ENCODE peak calls at places on chromosomes 6 and 20, in seven cellular contexts. S is mesendoderm, V is mesenchymal stem cell, C is H9, Q is IMR-90, X is H1, J is neuronal stem cell. D is an unnamed sample. For H3K79me1, the result is how much of the 10 kb centered on the place peaks cover.

GRCh38 chr6:109687271-109687721 is 3.7 kb downstream of the AK9 start:
- DNase-seq in C (no peak), J (no peak), S (no peak), Q (peak), V (peak), X (no peak), D (no peak)

GRCh38 chr6:98325366-98325765 is 509.0 kb upstream of the POU3F2 start:
- DNase-seq in S (no peak), Q (no peak), V (no peak), C (no peak), X (no peak), J (no peak), D (no peak)

GRCh38 chr20:22456109-22456508 is 128.3 kb downstream of the FOXA2 start:
- DNase-seq in V (no peak), S (peak), Q (no peak), J (peak), C (peak), X (no peak), D (no peak)

GRCh38 chr6:111854683-111855082 is 18.6 kb downstream of the FYN start:
- DNase-seq in C (no peak), J (no peak), X (no peak), V (peak), Q (peak), S (no peak), D (no peak)

GRCh38 chr6:105014448-105014847 is 57.5 kb downstream of the LIN28B start:
- DNase-seq in J (no peak), C (peak), S (no peak), V (no peak), X (no peak), Q (no peak), D (no peak)

GRCh38 chr20:45918182-45918737 is 6.3 kb upstream of the PLTP start:
- DNase-seq in Q (peak), X (no peak), S (no peak), J (no peak), C (no peak), V (peak), D (no peak)

GRCh38 chr6:133705071-133705470 is 183.8 kb upstream of the TCF21 start:
- DNase-seq in V (no peak), Q (peak), X (no peak), J (no peak), S (no peak), C (no peak), D (no peak)

GRCh38 chr6:31822038-31822821 is 5.3 kb upstream of the HSPA1B start:
- DNase-seq in C (peak), S (peak), J (peak), Q (peak), X (peak), V (peak), D (peak)

GRCh38 chr6:53887318-53887717 is 92.5 kb downstream of the LRRC1 start:
- DNase-seq in X (no peak), V (no peak), S (no peak), C (no peak), J (no peak), Q (no peak), D (no peak)

DNA sequence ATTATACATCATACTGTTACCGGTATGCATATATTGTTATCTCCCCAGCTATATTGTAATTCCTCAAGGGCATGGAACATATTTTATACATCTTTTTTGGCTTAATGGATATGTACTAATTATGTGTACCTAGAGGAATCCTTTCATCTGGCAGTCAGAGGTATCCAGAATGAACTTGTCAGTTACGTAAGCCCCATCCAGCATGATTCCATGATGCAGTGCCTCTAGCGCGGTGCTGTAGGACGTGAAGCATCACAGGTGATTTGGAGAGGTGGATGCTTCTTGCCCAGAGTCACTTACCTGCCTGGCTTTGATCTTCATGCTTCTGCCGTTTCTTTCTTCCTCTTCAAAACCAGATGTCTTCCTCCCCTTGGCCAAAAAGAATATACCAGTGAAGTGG is 159.1 kb downstream of the UST start:
- DNase-seq in S (no peak), J (no peak), Q (no peak), V (no peak), X (no peak), C (no peak), D (no peak)
- H3K79me1 ChIP-seq in S (under half), J (under half), Q (under half), V (under half), X (under half), C (under half), D (under half)

GRCh38 chr6:159117031-159117430 is 52.2 kb upstream of the FNDC1 start:
- DNase-seq in V (no peak), C (no peak), J (no peak), Q (peak), S (no peak), X (no peak), D (peak)
- H3K27ac ChIP-seq in V (no peak), C (no peak), J (no peak), Q (no peak), S (no peak), X (no peak), D (no peak)

GRCh38 chr6:122116912-122117663 is 282.4 kb upstream of the HSF2 start:
- DNase-seq in Q (no peak), X (no peak), S (no peak), V (no peak), J (no peak), C (no peak), D (no peak)

GRCh38 chr6:122116105-122116504 is 283.3 kb upstream of the HSF2 start:
- DNase-seq in V (no peak), S (no peak), J (no peak), Q (no peak), X (no peak), C (no peak), D (no peak)

GRCh38 chr6:122118945-122119506 is 280.4 kb upstream of the HSF2 start:
- DNase-seq in S (no peak), J (no peak), X (no peak), V (no peak), Q (no peak), C (no peak), D (no peak)

GRCh38 chr6:122109075-122109474 is 290.4 kb upstream of the HSF2 start:
- DNase-seq in Q (no peak), X (no peak), C (no peak), V (no peak), J (no peak), S (no peak), D (no peak)

DNA sequence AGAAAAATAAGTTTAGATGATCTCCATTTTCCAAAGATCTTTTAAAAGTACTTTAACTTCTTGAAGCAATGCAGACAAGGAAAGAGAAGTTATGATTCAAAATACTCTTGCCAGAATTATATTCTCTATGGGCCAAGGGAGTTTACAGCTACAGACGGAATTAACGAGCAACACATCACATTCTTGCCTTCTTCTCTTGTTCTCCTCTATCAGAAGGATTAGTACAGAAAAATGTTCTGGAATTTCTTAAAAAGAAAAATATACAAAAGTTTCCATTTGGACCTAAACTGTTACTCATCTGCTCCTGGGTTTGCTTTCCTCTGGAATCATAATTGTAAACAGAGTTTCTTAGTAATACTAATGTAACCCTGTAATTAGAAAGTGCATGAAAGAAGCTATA is 284.7 kb upstream of the HSF2 start:
- DNase-seq in J (no peak), X (no peak), C (no peak), S (no peak), Q (peak), V (no peak), D (no peak)
- H3K79me1 ChIP-seq in J (under half), X (under half), C (under half), S (under half), Q (under half), V (under half), D (under half)

GRCh38 chr20:33275871-33276270 is 7.1 kb upstream of the BPIFB1 start:
- DNase-seq in Q (no peak), C (no peak), V (no peak), J (no peak), X (no peak), S (no peak), D (no peak)
- H3K27ac ChIP-seq in Q (no peak), C (no peak), V (no peak), J (no peak), X (no peak), S (no peak), D (no peak)

GRCh38 chr6:45645302-45645701 is 267.6 kb upstream of the SUPT3H start:
- DNase-seq in V (no peak), C (no peak), X (no peak), Q (no peak), S (no peak), J (no peak), D (no peak)
- H3K79me1 ChIP-seq in V (under half), C (under half), X (under half), Q (under half), S (under half), J (under half), D (under half)

GRCh38 chr6:155186052-155186658 is 77.7 kb upstream of the CLDN20 start:
- DNase-seq in S (peak), C (peak), X (no peak), Q (peak), J (no peak), V (peak), D (no peak)

GRCh38 chr6:155187096-155187495 is 76.7 kb upstream of the CLDN20 start:
- DNase-seq in V (peak), J (no peak), Q (no peak), C (no peak), S (no peak), X (no peak), D (no peak)

GRCh38 chr6:155188707-155189496 is 74.9 kb upstream of the CLDN20 start:
- DNase-seq in C (no peak), S (no peak), J (no peak), X (no peak), V (peak), Q (peak), D (no peak)

GRCh38 chr6:155190667-155191066 is 73.1 kb upstream of the CLDN20 start:
- DNase-seq in C (no peak), J (no peak), V (no peak), Q (no peak), S (no peak), X (no peak), D (no peak)

DNA sequence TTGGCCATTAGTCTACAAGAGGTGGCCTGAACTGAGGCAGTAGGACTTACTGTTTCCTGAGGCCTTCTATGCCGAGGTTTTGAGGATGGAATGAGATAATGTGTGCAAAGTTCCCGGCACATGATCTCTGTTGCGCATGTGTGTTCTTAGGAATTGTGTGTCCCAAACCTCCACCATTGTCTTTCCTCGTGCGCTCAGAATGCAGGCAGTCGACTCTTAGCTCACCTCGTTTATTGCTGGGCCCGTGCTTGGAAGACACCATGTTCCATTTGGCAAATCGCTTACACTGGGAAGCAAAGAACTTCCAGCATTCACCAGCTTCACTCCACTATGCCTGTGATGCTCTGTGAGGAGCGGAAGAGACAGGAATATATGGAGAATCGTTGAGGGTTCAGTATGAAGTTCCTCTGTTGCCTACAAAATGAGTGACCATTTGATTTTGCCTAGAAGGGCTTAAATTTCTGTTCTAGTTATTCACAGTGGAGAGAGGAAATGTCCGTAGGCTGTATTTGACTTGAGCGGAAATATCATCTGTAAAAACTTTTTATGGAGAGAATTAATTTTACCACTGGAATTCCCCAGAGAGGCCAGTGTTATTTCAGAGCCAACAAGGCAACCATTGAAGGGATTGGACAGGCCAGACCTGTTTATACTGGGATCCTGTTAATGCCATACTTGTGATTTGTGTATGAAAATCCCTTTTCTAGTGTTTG is 75.7 kb upstream of the CLDN20 start:
- DNase-seq in X (no peak), C (no peak), J (no peak), S (no peak), V (no peak), Q (peak), D (no peak)
- H3K27ac ChIP-seq in X (no peak), C (no peak), J (no peak), S (no peak), V (no peak), Q (peak), D (no peak)

GRCh38 chr6:128208851-128209580 is 308.2 kb upstream of the THEMIS start:
- DNase-seq in Q (peak), X (no peak), J (no peak), V (peak), S (no peak), C (no peak), D (no peak)
- H3K79me1 ChIP-seq in Q (under half), X (under half), J (under half), V (under half), S (under half), C (under half), D (under half)

GRCh38 chr20:63222541-63222940 is 6.6 kb upstream of the YTHDF1 start:
- DNase-seq in J (no peak), S (no peak), C (no peak), X (no peak), V (no peak), Q (no peak), D (no peak)
- H3K27ac ChIP-seq in J (no peak), S (no peak), C (no peak), X (no peak), V (no peak), Q (no peak), D (no peak)